ENCODE peak calls at places on chromosomes 5 and 9, in nine cellular contexts. E, J, U, O, L, H, S, P and C are unnamed samples.

GRCh38 chr5:102737161-102737560 is 17.9 kb upstream of the PAM start:
- DNase-seq in O (no peak), H (no peak), S (no peak), P (no peak), E (no peak), U (no peak), L (no peak), J (no peak), C (no peak)

GRCh38 chr5:163269624-163270023 is 167.8 kb upstream of the CCNG1 start:
- DNase-seq in S (no peak), J (no peak), H (no peak), E (no peak), U (peak), P (no peak), O (no peak), L (no peak), C (no peak)

GRCh38 chr9:93677061-93677571 is 100.7 kb downstream of the PHF2 start:
- DNase-seq in J (no peak), E (peak), H (peak), P (no peak), S (no peak), U (no peak), O (no peak), L (peak), C (peak)

GRCh38 chr5:17343675-17344074 is 126.2 kb downstream of the BASP1 start:
- DNase-seq in E (no peak), O (peak), J (no peak), S (no peak), L (no peak), P (no peak), H (no peak), U (peak), C (no peak)

GRCh38 chr5:126178521-126178920 is 244.7 kb upstream of the GRAMD2B start:
- DNase-seq in O (no peak), E (no peak), H (no peak), P (no peak), S (no peak), L (no peak), U (no peak), J (no peak), C (no peak)

GRCh38 chr5:173969167-173970049 is 19.6 kb upstream of the C5orf47 start:
- DNase-seq in E (no peak), P (peak), L (no peak), U (peak), O (no peak), J (no peak), H (no peak), S (no peak), C (no peak)

GRCh38 chr9:109923371-109923770 is 143.4 kb downstream of the PALM2AKAP2 start:
- DNase-seq in J (no peak), O (no peak), E (no peak), U (no peak), P (no peak), H (no peak), S (no peak), L (no peak), C (no peak)

GRCh38 chr5:156444737-156445136 is 117.8 kb downstream of the SGCD start:
- DNase-seq in U (no peak), H (no peak), E (peak), J (no peak), O (no peak), P (no peak), L (no peak), S (no peak), C (no peak)

GRCh38 chr9:96232539-96233241 is 69.3 kb downstream of the HSD17B3 start:
- DNase-seq in H (peak), J (peak), E (peak), P (no peak), O (no peak), S (no peak), L (no peak), U (peak), C (no peak)

GRCh38 chr5:120388016-120388781 is 75.9 kb upstream of the PRR16 start:
- DNase-seq in U (no peak), J (no peak), H (no peak), S (no peak), E (no peak), O (no peak), L (no peak), P (no peak), C (no peak)

DNA sequence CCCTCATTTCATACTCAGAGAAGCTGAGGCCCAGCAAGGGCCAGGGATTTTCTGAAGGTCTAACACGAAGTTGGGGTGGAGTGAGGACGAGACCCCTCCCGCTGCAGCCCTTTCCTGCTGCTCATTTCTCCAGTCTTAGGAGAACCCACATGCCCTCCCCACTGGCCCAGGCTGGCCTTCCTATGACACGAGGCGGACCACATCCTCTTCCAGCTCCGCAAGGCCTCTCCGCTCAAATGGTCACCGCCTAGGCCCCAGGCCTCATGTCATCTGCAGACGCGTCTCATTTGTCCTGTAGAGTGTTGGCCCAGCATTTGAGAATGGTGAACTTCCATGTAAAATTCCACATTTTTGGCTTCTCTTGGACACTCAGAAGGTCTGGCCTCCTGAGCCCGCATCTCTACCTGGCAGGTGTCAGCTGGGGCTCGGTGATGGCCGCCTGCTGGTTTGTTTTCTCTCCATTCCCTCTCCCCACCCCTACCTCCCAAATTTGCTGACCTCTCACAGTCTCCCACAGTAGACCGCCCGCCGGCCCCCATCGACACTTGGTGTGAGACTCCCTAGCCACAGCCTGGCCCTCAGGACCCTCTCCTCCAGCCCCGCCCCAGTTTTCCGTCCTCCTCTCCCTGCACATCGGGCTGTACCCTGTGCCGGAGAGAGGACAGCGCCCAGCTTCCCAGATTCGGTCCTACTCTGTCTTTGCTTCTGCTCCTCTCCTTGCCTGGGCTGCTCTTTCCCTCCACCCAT is 51.7 kb downstream of the ERGIC1 start:
- DNase-seq in O (no peak), L (no peak), J (no peak), H (no peak), E (no peak), P (peak), U (no peak), S (no peak), C (no peak)
- TF ChIP-seq EP300 in O (no peak), L (no peak), J (no peak), H (no peak), E (no peak), P (no peak), U (no peak), S (no peak), C (no peak)

GRCh38 chr5:124199902-124200301 is 546.5 kb downstream of the ZNF608 start:
- DNase-seq in U (no peak), P (no peak), S (no peak), O (no peak), E (peak), J (no peak), L (no peak), H (no peak), C (no peak)

GRCh38 chr5:124203308-124203707 is 543.1 kb downstream of the ZNF608 start:
- DNase-seq in L (no peak), H (no peak), O (no peak), P (no peak), U (no peak), J (no peak), S (no peak), E (no peak), C (no peak)

GRCh38 chr5:124195416-124195815 is 551.0 kb downstream of the ZNF608 start:
- DNase-seq in P (no peak), H (no peak), U (no peak), J (no peak), O (no peak), L (no peak), S (no peak), E (no peak), C (no peak)

DNA sequence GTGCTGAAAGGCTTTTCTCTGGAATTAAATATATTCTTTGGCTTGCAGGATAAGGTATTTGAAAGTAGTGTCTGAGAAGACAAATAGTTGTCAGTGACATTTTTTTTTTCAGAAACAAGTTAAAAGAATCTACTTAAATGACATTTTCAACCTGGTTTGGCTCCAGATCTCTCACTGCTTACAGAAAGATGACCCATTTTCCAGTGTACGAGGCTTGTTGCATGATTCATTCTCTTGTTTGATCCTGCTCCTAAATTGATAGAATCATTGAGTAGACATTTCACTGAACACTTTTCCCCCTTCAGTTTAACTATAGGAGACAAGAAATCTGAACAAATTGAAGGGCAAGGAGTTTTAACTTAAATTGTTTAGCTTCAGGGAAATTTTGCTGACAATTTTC is 546.1 kb downstream of the ZNF608 start:
- DNase-seq in H (no peak), U (no peak), P (no peak), S (no peak), J (no peak), O (no peak), E (no peak), L (no peak), C (no peak)
- H3K27ac ChIP-seq in H (no peak), U (no peak), P (no peak), S (no peak), J (no peak), O (no peak), E (peak), L (no peak), C (no peak)

DNA sequence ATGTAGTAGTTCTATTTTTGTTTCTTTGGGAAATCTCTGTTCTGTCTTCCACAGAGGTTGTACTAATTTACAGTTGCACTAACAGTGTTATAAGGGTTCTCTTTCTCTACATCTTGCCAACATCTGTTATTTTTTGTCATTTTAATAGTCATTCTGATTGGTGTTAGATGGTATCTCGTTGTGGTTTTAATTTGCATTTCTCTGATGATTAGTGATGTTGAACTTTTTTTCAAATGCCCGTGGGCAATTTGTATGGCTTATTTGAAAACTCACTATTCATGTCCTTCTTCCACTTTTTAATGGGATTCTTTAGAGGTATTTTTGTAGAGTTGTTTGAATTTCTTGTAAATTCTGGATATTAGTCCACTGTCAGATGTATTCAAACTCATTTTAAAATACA is 5.7 kb upstream of the SPATA31C2 start:
- DNase-seq in P (no peak), O (no peak), E (no peak), S (no peak), U (no peak), J (no peak), L (no peak), H (no peak), C (no peak)
- TF ChIP-seq EP300 in P (no peak), O (no peak), E (no peak), S (no peak), U (no peak), J (no peak), L (no peak), H (no peak), C (no peak)

DNA sequence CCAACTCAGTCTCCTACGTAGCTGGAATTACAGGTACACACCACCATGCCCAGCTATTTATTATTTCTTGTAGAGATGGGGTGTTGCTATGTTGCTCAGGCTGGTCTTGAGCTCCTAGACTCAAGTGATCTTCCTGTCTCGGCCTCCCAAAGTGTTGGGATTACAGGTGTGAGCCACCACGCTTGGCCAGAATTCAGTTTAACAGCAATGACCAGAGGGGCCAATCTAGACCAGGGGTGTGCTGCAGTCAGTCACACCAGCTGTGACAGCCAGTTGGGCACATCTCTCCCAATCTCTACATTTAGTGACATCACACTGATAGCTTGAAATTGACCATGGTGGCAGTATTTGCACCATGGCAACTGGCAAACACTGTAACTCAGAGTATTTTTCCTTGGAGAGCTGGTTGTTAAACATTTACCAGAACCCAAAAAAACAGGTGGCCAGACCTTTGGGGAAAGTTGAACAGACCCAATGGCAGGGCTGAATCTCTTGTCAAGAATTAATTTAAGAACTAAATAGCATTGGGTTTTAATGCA is 67.7 kb upstream of the UBTD2 start:
- DNase-seq in L (no peak), H (no peak), O (no peak), P (no peak), U (no peak), S (no peak), J (no peak), E (no peak), C (no peak)
- H3K27ac ChIP-seq in L (no peak), H (no peak), O (no peak), P (no peak), U (no peak), S (no peak), J (no peak), E (no peak), C (no peak)

DNA sequence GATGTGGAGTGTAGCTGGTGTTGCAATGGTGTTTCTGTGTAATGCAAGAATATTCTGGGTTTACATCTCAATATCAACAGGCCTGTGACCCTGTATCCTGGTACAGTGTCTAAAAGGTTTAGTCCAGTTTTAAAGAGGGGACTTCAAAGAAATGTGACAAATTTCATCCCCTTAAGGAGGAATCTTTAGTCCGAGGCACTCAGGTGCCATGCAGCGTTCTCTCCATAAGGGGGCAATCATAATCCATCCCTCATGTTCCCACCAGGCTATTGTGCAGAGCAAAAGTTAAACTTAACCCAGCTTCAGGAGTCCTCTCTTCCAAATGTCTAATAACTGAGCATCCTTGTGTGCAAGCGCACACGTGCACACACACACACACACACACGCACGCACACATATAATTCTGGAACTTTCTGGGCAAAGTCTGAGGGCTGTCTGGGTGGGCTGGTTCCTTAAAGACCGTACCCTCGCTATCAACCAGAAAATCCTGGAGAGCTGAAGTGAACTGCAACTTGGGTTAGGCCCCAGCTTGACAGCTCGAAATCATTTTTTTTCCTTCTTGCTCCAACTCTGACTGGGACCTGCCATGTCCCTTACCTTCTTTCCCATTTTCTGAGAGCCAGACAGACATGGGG is 46.0 kb downstream of the CRB2 start:
- DNase-seq in L (no peak), O (no peak), S (no peak), J (no peak), P (no peak), E (peak), H (peak), U (peak), C (no peak)
- TF ChIP-seq EP300 in L (no peak), O (no peak), S (no peak), J (no peak), P (no peak), E (no peak), H (no peak), U (no peak), C (no peak)

GRCh38 chr5:154844800-154845199 is 5.6 kb downstream of the FAXDC2 start:
- DNase-seq in E (peak), H (no peak), J (no peak), P (no peak), O (no peak), L (no peak), S (no peak), U (no peak), C (no peak)

GRCh38 chr5:154851351-154851750 is 948 bp upstream of the FAXDC2 start:
- DNase-seq in S (no peak), L (no peak), U (no peak), O (no peak), P (no peak), J (no peak), E (no peak), H (no peak), C (no peak)

GRCh38 chr5:154849791-154850201 is 607 bp downstream of the FAXDC2 start:
- DNase-seq in S (no peak), H (no peak), J (no peak), P (no peak), L (no peak), U (no peak), E (no peak), O (no peak), C (no peak)

GRCh38 chr5:154850255-154851062 is at the start of gene FAXDC2:
- DNase-seq in H (peak), J (peak), S (no peak), E (peak), U (no peak), P (peak), O (no peak), L (peak), C (peak)

GRCh38 chr5:154849261-154849660 is 1.1 kb downstream of the FAXDC2 start:
- DNase-seq in J (no peak), H (no peak), O (no peak), S (no peak), E (no peak), L (no peak), U (no peak), P (no peak), C (no peak)
- H3K27ac ChIP-seq in J (peak), H (peak), O (no peak), S (no peak), E (no peak), L (peak), U (no peak), P (peak), C (no peak)

GRCh38 chr5:66956439-66956838 is 240.2 kb downstream of the CD180 start:
- DNase-seq in J (no peak), L (no peak), U (no peak), O (no peak), S (no peak), P (no peak), E (no peak), H (no peak), C (no peak)
- TF ChIP-seq EP300 in J (no peak), L (no peak), U (no peak), O (no peak), S (no peak), P (no peak), E (no peak), H (no peak), C (no peak)

GRCh38 chr9:72575673-72576072 is 54.3 kb downstream of the TMC1 start:
- DNase-seq in O (no peak), L (no peak), S (no peak), E (no peak), U (no peak), J (no peak), H (no peak), P (no peak), C (no peak)
- H3K27ac ChIP-seq in O (no peak), L (peak), S (no peak), E (no peak), U (peak), J (peak), H (no peak), P (no peak), C (peak)

DNA sequence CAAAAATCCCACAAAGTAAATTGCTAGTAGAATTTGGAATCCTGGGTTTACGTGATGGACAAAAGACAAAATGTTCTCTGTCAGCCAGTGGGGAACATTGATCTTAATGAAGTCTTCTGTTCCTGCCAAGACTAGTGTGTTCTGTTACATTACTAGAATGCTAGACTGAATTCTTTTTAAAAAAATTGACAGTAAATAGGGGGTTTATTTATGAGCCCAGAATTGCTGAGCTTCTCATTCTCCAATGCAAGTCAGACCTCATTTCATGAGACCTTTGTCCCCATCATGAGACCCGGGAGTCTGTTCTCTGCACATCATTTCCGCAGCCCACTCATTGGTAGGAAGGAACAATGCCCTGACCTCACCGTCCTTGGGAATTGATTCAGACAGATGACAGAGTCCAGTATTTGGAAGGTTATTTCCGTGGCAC is 173.8 kb upstream of the OTULINL start:
- DNase-seq in S (no peak), E (no peak), L (no peak), H (no peak), J (no peak), U (no peak), O (no peak), P (no peak), C (no peak)
- TF ChIP-seq EP300 in S (no peak), E (no peak), L (no peak), H (no peak), J (peak), U (no peak), O (no peak), P (no peak), C (no peak)

GRCh38 chr9:121301881-121302286 is 33.9 kb downstream of the GSN start:
- DNase-seq in S (no peak), H (no peak), U (no peak), J (peak), P (no peak), E (no peak), L (no peak), O (no peak), C (peak)
- H3K27ac ChIP-seq in S (no peak), H (peak), U (no peak), J (peak), P (no peak), E (no peak), L (peak), O (no peak), C (peak)